ENCODE peak calls at places on chromosomes 11 and 22, in eight cellular contexts. O is tibial artery; C is ovary; B is osteoblast; Q is aorta; D is right lobe of liver; S is effector memory CD4-positive, alpha-beta T cell; Z is K562. T is an unnamed sample.
A peak's percentile ranks its signal among the peaks of the same experiment; 100 is the strongest.

GRCh38 chr11:123033895-123034294 is 28.0 kb downstream of the HSPA8 start:
- DNase-seq in O (no peak), C (no peak), B (no peak), Q (no peak), D (no peak), S (no peak), Z (no peak), T (no peak)

GRCh38 chr11:69972351-69972802 is 105.7 kb upstream of the ANO1 start:
- DNase-seq in O (no peak), C (no peak), B (no peak), Q (no peak), D (no peak), S (no peak), Z (no peak), T (peak; percentile 16)

GRCh38 chr22:46684706-46685105 is 53.3 kb downstream of the CERK start:
- DNase-seq in O (no peak), C (no peak), B (no peak), Q (no peak), D (no peak), S (no peak), Z (no peak), T (no peak)

GRCh38 chr22:49705216-49705600 is 122.5 kb downstream of the BRD1 start:
- DNase-seq in O (no peak), C (no peak), B (no peak), Q (peak; percentile 29), D (peak; percentile 18), S (no peak), Z (no peak), T (no peak)

GRCh38 chr11:1078191-1078601 is 3.5 kb downstream of the MUC2 start:
- DNase-seq in O (peak; percentile 62), C (peak; percentile 9), B (no peak), Q (peak; percentile 47), D (no peak), S (no peak), Z (no peak), T (no peak)

GRCh38 chr22:24117942-24118341 is 63.3 kb upstream of the SUSD2 start:
- DNase-seq in O (no peak), C (no peak), B (peak; percentile 38), Q (no peak), D (no peak), S (no peak), Z (peak; percentile 25), T (no peak)

GRCh38 chr11:130801287-130802146 is 114.8 kb downstream of the SNX19 start:
- DNase-seq in O (no peak), C (no peak), B (no peak), Q (no peak), D (no peak), S (no peak), Z (no peak), T (no peak)

GRCh38 chr11:117834068-117834810 is 9.7 kb upstream of the FXYD2 start:
- DNase-seq in O (no peak), C (no peak), B (no peak), Q (no peak), D (no peak), S (no peak), Z (no peak), T (no peak)

GRCh38 chr11:73415854-73416615 is 39.8 kb downstream of the RELT start:
- DNase-seq in O (no peak), C (no peak), B (no peak), Q (no peak), D (no peak), S (no peak), Z (no peak), T (no peak)

GRCh38 chr11:132312616-132313210 is 942.3 kb downstream of the NTM start:
- DNase-seq in O (no peak), C (no peak), B (peak; percentile 93), Q (no peak), D (no peak), S (no peak), Z (peak; percentile 44), T (no peak)

GRCh38 chr11:1054143-1055108 is 17.9 kb upstream of the MUC6 start:
- DNase-seq in O (peak; percentile 56), C (peak; percentile 17), B (peak; percentile 87), Q (peak; percentile 43), D (no peak), S (no peak), Z (no peak), T (no peak)

GRCh38 chr11:1308745-1309497 is 511 bp downstream of the TOLLIP start:
- DNase-seq in O (peak; percentile 72), C (peak; percentile 60), B (peak; percentile 96), Q (peak; percentile 61), D (peak; percentile 59), S (peak; percentile 13), Z (peak; percentile 93), T (no peak)

GRCh38 chr11:19368726-19369364 is 128.1 kb upstream of the E2F8 start:
- DNase-seq in O (no peak), C (no peak), B (no peak), Q (no peak), D (no peak), S (no peak), Z (no peak), T (no peak)

GRCh38 chr11:115924744-115925567 is 420.7 kb upstream of the CADM1 start:
- DNase-seq in O (no peak), C (no peak), B (no peak), Q (no peak), D (no peak), S (no peak), Z (no peak), T (no peak)

GRCh38 chr22:38082986-38083710 is 836 bp downstream of the SLC16A8 start:
- DNase-seq in O (no peak), C (peak; percentile 3), B (peak; percentile 83), Q (peak; percentile 39), D (no peak), S (no peak), Z (no peak), T (no peak)

GRCh38 chr22:39180566-39180965 is 28.1 kb upstream of the CBX7 start:
- DNase-seq in O (peak; percentile 38), C (no peak), B (peak; percentile 26), Q (no peak), D (peak; percentile 30), S (no peak), Z (no peak), T (no peak)

GRCh38 chr11:134678744-134679143 is 266.7 kb upstream of the B3GAT1 start:
- DNase-seq in O (no peak), C (no peak), B (no peak), Q (no peak), D (no peak), S (no peak), Z (no peak), T (no peak)

GRCh38 chr11:95078526-95078925 is 11.1 kb upstream of the ENDOD1 start:
- DNase-seq in O (no peak), C (no peak), B (no peak), Q (no peak), D (no peak), S (no peak), Z (no peak), T (no peak)

GRCh38 chr11:87417951-87418350 is 380.2 kb downstream of the TMEM135 start:
- DNase-seq in O (no peak), C (no peak), B (peak; percentile 22), Q (no peak), D (no peak), S (no peak), Z (no peak), T (no peak)
- H3K4me3 ChIP-seq in O (no peak overlapping the region), C (no peak overlapping the region), B (no peak overlapping the region), Q (no peak overlapping the region), D (no peak overlapping the region), S (no peak overlapping the region), Z (no peak overlapping the region), T (no peak overlapping the region)

GRCh38 chr11:7523416-7524210 is 9.8 kb downstream of the PPFIBP2 start:
- DNase-seq in O (no peak), C (no peak), B (no peak), Q (no peak), D (no peak), S (no peak), Z (no peak), T (no peak)
- H3K27ac ChIP-seq in O (no peak overlapping the region), C (no peak overlapping the region), B (no peak overlapping the region), Q (no peak overlapping the region), D (peak overlapping the region; percentile 82), S (no peak overlapping the region), Z (no peak overlapping the region), T (no peak overlapping the region)

GRCh38 chr11:68539370-68539769 is 78.8 kb downstream of the PPP6R3 start:
- DNase-seq in O (no peak), C (no peak), B (no peak), Q (no peak), D (no peak), S (no peak), Z (no peak), T (no peak)
- H3K4me1 ChIP-seq in O (peaks cover 25% of the 10 kb centered on the region), C (peaks cover 17% of the 10 kb centered on the region), B (peaks cover 14% of the 10 kb centered on the region), Q (no peaks in the 10 kb centered on the region), D (no peaks in the 10 kb centered on the region), S (no peaks in the 10 kb centered on the region), Z (no peaks in the 10 kb centered on the region), T (peaks cover 15% of the 10 kb centered on the region)

GRCh38 chr22:42536166-42536565 is 16.6 kb upstream of the RRP7A start:
- DNase-seq in O (no peak), C (no peak), B (no peak), Q (no peak), D (no peak), S (no peak), Z (no peak), T (no peak)
- H3K4me3 ChIP-seq in O (no peak overlapping the region), C (no peak overlapping the region), B (no peak overlapping the region), Q (no peak overlapping the region), D (no peak overlapping the region), S (no peak overlapping the region), Z (no peak overlapping the region), T (no peak overlapping the region)

GRCh38 chr11:36034572-36035331 is 90.9 kb downstream of the LDLRAD3 start:
- DNase-seq in O (no peak), C (no peak), B (peak; percentile 98), Q (no peak), D (no peak), S (no peak), Z (no peak), T (no peak)
- H3K27ac ChIP-seq in O (no peak overlapping the region), C (no peak overlapping the region), B (no peak overlapping the region), Q (no peak overlapping the region), D (no peak overlapping the region), S (no peak overlapping the region), Z (no peak overlapping the region), T (no peak overlapping the region)

GRCh38 chr11:48045536-48045935 is 65.2 kb downstream of the PTPRJ start:
- DNase-seq in O (no peak), C (no peak), B (no peak), Q (no peak), D (no peak), S (no peak), Z (no peak), T (no peak)
- H3K4me1 ChIP-seq in O (peaks cover 12% of the 10 kb centered on the region), C (no peaks in the 10 kb centered on the region), B (peaks cover 7% of the 10 kb centered on the region), Q (no peaks in the 10 kb centered on the region), D (peaks cover 10% of the 10 kb centered on the region), S (peaks cover 17% of the 10 kb centered on the region), Z (no peaks in the 10 kb centered on the region), T (peaks cover 49% of the 10 kb centered on the region)